ENCODE peak calls at places on chromosomes 13 and 19, in seven cellular contexts. F is mesendoderm, P is neuronal stem cell, U is IMR-90, I is trophoblast cell, J is H9, O is H1. X is an unnamed sample.

GRCh38 chr19:30253581-30253996 is 118.6 kb upstream of the ZNF536 start:
- DNase-seq in F (peak), P (no peak), U (no peak), I (no peak), J (no peak), O (no peak), X (no peak)

GRCh38 chr13:86882835-86883234 is 788.3 kb upstream of the SLITRK5 start:
- DNase-seq in F (peak), P (no peak), U (peak), I (no peak), J (no peak), O (no peak), X (peak)

GRCh38 chr19:7265963-7266362 is 28.3 kb downstream of the INSR start:
- DNase-seq in F (no peak), P (no peak), U (no peak), I (peak), J (no peak), O (no peak), X (no peak)

GRCh38 chr13:46339035-46339666 is 47.9 kb downstream of the RUBCNL start:
- DNase-seq in F (no peak), P (no peak), U (peak), I (peak), J (no peak), O (no peak), X (no peak)

GRCh38 chr13:26985285-26985878 is 186.2 kb downstream of the USP12 start:
- DNase-seq in F (peak), P (peak), U (peak), I (peak), J (peak), O (no peak), X (peak)

GRCh38 chr19:51179297-51179696 is 37.2 kb downstream of the SIGLEC7 start:
- DNase-seq in F (no peak), P (no peak), U (no peak), I (no peak), J (peak), O (no peak), X (no peak)

GRCh38 chr13:46207828-46208227 is 3.9 kb upstream of the LRRC63 start:
- DNase-seq in F (no peak), P (no peak), U (no peak), I (no peak), J (no peak), O (no peak), X (no peak)

GRCh38 chr13:51625555-51626345 is 41.5 kb downstream of the WDFY2 start:
- DNase-seq in F (no peak), P (no peak), U (no peak), I (no peak), J (no peak), O (no peak), X (no peak)

GRCh38 chr13:31310781-31311180 is 111.0 kb downstream of the B3GLCT start:
- DNase-seq in F (no peak), P (no peak), U (peak), I (no peak), J (no peak), O (no peak), X (no peak)

GRCh38 chr13:41916173-41916954 is 44.5 kb downstream of the VWA8 start:
- DNase-seq in F (no peak), P (no peak), U (peak), I (peak), J (no peak), O (no peak), X (peak)

GRCh38 chr19:8113017-8113416 is 36.4 kb downstream of the FBN3 start:
- DNase-seq in F (peak), P (no peak), U (no peak), I (peak), J (no peak), O (no peak), X (no peak)

GRCh38 chr19:33720691-33721682 is 75.7 kb upstream of the KCTD15 start:
- DNase-seq in F (no peak), P (no peak), U (no peak), I (no peak), J (no peak), O (no peak), X (no peak)

GRCh38 chr13:109211616-109212015 is 574.8 kb downstream of the IRS2 start:
- DNase-seq in F (peak), P (no peak), U (no peak), I (peak), J (no peak), O (no peak), X (no peak)

GRCh38 chr13:24083722-24084421 is 76.6 kb upstream of the SPATA13 start:
- DNase-seq in F (no peak), P (peak), U (no peak), I (peak), J (no peak), O (no peak), X (no peak)

GRCh38 chr13:92838786-92839185 is 387.8 kb upstream of the GPC6 start:
- DNase-seq in F (no peak), P (no peak), U (peak), I (peak), J (no peak), O (no peak), X (peak)

GRCh38 chr13:92827503-92827902 is 399.1 kb upstream of the GPC6 start:
- DNase-seq in F (peak), P (no peak), U (no peak), I (no peak), J (no peak), O (no peak), X (no peak)

GRCh38 chr13:92829930-92830329 is 396.7 kb upstream of the GPC6 start:
- DNase-seq in F (no peak), P (no peak), U (no peak), I (no peak), J (no peak), O (no peak), X (no peak)

GRCh38 chr13:92830821-92831220 is 395.8 kb upstream of the GPC6 start:
- DNase-seq in F (no peak), P (no peak), U (no peak), I (no peak), J (no peak), O (no peak), X (no peak)

GRCh38 chr13:92833071-92833470 is 393.5 kb upstream of the GPC6 start:
- DNase-seq in F (no peak), P (no peak), U (peak), I (no peak), J (no peak), O (no peak), X (peak)
- H3K27ac ChIP-seq in F (no peak), P (no peak), U (no peak), I (no peak), J (no peak), O (no peak), X (no peak)

GRCh38 chr13:34104853-34105252 is 286.9 kb downstream of the RFC3 start:
- DNase-seq in F (no peak), P (no peak), U (no peak), I (no peak), J (no peak), O (no peak), X (no peak)
- H2AK5ac ChIP-seq in F (no peak), P (no peak), U (no peak), I (no peak), J (no peak), O (no peak), X (no peak)

GRCh38 chr19:45705115-45705514 is 12.6 kb downstream of the QPCTL start:
- DNase-seq in F (no peak), P (no peak), U (no peak), I (no peak), J (no peak), O (no peak), X (no peak)
- H3K27ac ChIP-seq in F (no peak), P (no peak), U (no peak), I (no peak), J (no peak), O (no peak), X (no peak)

GRCh38 chr13:114130131-114130707 is 2.2 kb downstream of the RASA3 start:
- DNase-seq in F (no peak), P (no peak), U (no peak), I (no peak), J (no peak), O (no peak), X (peak)
- H2AK5ac ChIP-seq in F (no peak), P (peak), U (peak), I (peak), J (no peak), O (peak), X (peak)